ENCODE peak calls at places on chromosomes 6 and 20, in five cellular contexts. L, O, Y, N and E are unnamed samples.

GRCh38 chr6:36373368-36374009 is 14.0 kb downstream of the ETV7 start:
- DNase-seq in L (peak; percentile 94), O (no peak), Y (no peak), N (no peak), E (no peak)

GRCh38 chr6:30724906-30725667 is 4.9 kb downstream of the TUBB start:
- DNase-seq in O (no peak), L (no peak), N (no peak), Y (no peak), E (no peak)

GRCh38 chr20:62516345-62516744 is 40.5 kb upstream of the GATA5 start:
- DNase-seq in Y (no peak), L (peak; percentile 7), N (no peak), O (no peak), E (no peak)

GRCh38 chr6:2596222-2596621 is 154.5 kb downstream of the MYLK4 start:
- DNase-seq in O (no peak), Y (no peak), L (no peak), N (no peak), E (no peak)

GRCh38 chr20:21508230-21509078 is 5.4 kb downstream of the NKX2-2 start:
- DNase-seq in N (no peak), O (no peak), Y (no peak), L (no peak), E (no peak)

GRCh38 chr6:6699741-6700367 is 111.3 kb downstream of the LY86 start:
- DNase-seq in Y (peak; percentile 66), N (peak; percentile 84), O (no peak), L (peak; percentile 99), E (peak; percentile 74)

GRCh38 chr6:130933712-130934200 is 106.5 kb downstream of the SMLR1 start:
- DNase-seq in L (peak; percentile 4), O (no peak), N (no peak), Y (no peak), E (no peak)

GRCh38 chr6:145051661-145052060 is 683.7 kb downstream of the EPM2A start:
- DNase-seq in O (no peak), L (no peak), Y (no peak), N (no peak), E (no peak)

GRCh38 chr20:57763235-57763595 is 53.4 kb upstream of the PMEPA1 start:
- DNase-seq in L (no peak), O (no peak), N (no peak), Y (no peak), E (no peak)

GRCh38 chr20:12744026-12744425 is 264.7 kb upstream of the SPTLC3 start:
- DNase-seq in L (no peak), Y (no peak), O (no peak), N (no peak), E (no peak)

GRCh38 chr6:133034509-133035206 is 206.5 kb upstream of the EYA4 start:
- DNase-seq in L (no peak), O (no peak), Y (no peak), N (no peak), E (no peak)

GRCh38 chr6:133042550-133043120 is 198.5 kb upstream of the EYA4 start:
- DNase-seq in O (no peak), Y (no peak), N (no peak), L (no peak), E (no peak)

GRCh38 chr6:133041020-133041419 is 200.1 kb upstream of the EYA4 start:
- DNase-seq in L (no peak), O (no peak), Y (no peak), N (no peak), E (no peak)

GRCh38 chr6:133040025-133040838 is 200.9 kb upstream of the EYA4 start:
- DNase-seq in N (no peak), L (peak; percentile 42), Y (no peak), O (no peak), E (no peak)
- TF ChIP-seq CTCF in N (peak; percentile 49), L (peak; percentile 68), Y (peak; percentile 51), O (peak; percentile 44), E (no peak)

DNA sequence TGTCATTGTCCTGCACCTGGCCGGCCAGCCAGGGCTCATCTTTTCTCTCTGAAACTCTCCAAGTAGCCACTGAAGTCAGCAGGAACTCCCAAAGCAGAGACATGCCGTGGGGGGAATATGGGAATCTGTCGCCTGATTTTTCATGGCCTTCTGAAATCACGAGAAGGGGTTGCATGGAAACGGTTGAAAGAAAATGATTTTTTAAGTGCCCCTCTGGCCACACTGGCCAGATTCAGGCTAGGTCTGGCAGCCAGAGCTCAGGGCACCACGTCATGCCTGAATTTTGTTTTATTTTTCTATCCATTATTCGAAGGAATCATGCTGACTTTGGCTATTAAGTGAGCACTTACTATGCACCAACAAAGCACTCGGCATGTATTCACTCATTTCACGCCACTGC is 65.2 kb downstream of the EYA2 start:
- DNase-seq in N (no peak), L (no peak), Y (no peak), O (no peak), E (no peak)
- TF ChIP-seq CTCF in N (no peak), L (no peak), Y (no peak), O (no peak), E (no peak)

GRCh38 chr6:137919512-137919823 is 52.4 kb downstream of the TNFAIP3 start:
- DNase-seq in L (no peak), N (no peak), Y (no peak), O (no peak), E (no peak)

GRCh38 chr6:137923866-137924616 is 57.0 kb downstream of the TNFAIP3 start:
- DNase-seq in O (no peak), N (no peak), Y (no peak), L (peak; percentile 48), E (no peak)

GRCh38 chr6:137919837-137920304 is 52.8 kb downstream of the TNFAIP3 start:
- DNase-seq in O (no peak), N (no peak), L (no peak), Y (no peak), E (no peak)

GRCh38 chr6:137920331-137920730 is 53.3 kb downstream of the TNFAIP3 start:
- DNase-seq in Y (no peak), L (no peak), N (no peak), O (no peak), E (no peak)

DNA sequence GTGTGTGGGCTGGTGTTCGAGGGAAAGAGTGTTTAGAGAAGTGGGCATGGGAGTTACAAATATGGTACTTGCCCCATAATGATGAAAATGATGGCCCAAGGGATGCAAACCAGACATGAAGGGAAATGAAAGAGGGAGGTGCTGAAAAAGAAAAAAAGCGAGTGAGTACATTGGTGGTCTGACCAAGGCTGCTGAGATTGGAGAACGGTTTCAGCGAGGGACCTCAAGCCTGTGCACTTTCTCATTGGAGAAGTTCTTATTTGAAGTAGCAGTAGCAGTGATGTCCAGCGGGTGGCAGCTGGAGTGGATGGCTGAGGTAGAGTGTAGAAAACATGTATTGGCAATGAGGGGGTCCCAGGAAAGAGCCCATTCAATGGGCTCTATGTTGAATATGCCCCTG is 54.8 kb downstream of the TNFAIP3 start:
- DNase-seq in L (no peak), Y (no peak), O (no peak), N (no peak), E (no peak)
- TF ChIP-seq CTCF in L (peak; percentile 25), Y (peak; percentile 12), O (peak; percentile 17), N (no peak), E (no peak)

DNA sequence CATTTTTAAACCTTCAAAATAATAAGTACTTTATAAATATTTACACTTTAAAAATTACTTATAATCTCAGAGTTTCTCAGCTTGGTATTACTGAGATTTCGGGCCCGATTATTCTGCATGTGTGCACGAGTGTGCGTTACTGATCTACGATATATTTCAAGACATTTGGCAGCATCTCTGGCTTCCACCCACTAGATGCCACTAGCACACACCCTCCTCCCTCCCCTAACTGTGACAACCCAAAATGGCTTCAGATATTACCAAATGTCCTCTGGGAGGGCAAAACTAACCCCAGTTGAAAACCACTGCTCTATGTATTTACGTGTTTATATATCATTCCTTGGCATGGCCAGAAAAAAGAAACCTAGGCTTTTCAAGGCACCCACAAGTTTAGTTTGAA is 95.9 kb downstream of the FYN start:
- DNase-seq in Y (no peak), L (no peak), N (no peak), O (no peak), E (no peak)
- TF ChIP-seq CTCF in Y (no peak), L (no peak), N (no peak), O (peak; percentile 12), E (no peak)

DNA sequence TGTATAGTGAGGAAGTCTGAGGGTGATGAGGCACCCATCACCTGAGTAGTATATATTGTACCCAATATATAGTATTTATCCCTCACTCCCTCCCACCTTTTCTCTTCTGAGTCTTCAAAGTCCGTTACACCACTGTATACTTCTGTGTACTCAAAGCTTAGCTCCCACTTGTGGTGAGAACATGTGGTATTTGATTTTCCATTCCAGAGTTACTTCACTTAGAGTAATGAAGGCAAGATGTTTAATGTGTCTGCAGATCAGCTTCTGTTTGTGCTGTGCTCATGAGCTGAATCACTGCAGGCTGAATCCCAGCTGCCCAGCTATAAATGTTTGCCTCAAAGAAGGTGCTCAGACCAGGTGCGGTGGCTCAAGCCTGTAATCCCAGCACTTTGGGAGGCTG is 139.3 kb upstream of the FOXA2 start:
- DNase-seq in L (no peak), N (peak; percentile 24), O (no peak), Y (no peak), E (no peak)
- TF ChIP-seq CTCF in L (no peak), N (no peak), O (no peak), Y (no peak), E (no peak)